ENCODE peak calls at places on chromosomes 13 and 19, in six cellular contexts. W is esophagus muscularis mucosa, Y is stomach, M is IMR-90, B is A549, K is suprapubic skin. V is an unnamed sample.

GRCh38 chr19:16193466-16193865 is 4.2 kb upstream of the AP1M1 start:
- DNase-seq in W (no peak), Y (peak; percentile 79), M (no peak), B (no peak), K (no peak), V (no peak)

GRCh38 chr19:45097776-45098520 is 5.0 kb downstream of the PPP1R37 start:
- DNase-seq in W (no peak), Y (peak; percentile 51), M (peak; percentile 98), B (peak; percentile 83), K (no peak), V (peak; percentile 80)

GRCh38 chr19:8261881-8262280 is 46.3 kb downstream of the CD320 start:
- DNase-seq in W (no peak), Y (peak; percentile 23), M (no peak), B (no peak), K (peak; percentile 75), V (peak; percentile 38)

GRCh38 chr13:40445557-40445990 is 220.9 kb downstream of the FOXO1 start:
- DNase-seq in W (no peak), Y (peak; percentile 34), M (no peak), B (no peak), K (no peak), V (no peak)

GRCh38 chr19:317710-318508 is 26.7 kb downstream of the MIER2 start:
- DNase-seq in W (no peak), Y (peak; percentile 23), M (no peak), B (no peak), K (no peak), V (no peak)

GRCh38 chr13:32530841-32531253 is 7.7 kb downstream of the N4BP2L2 start:
- DNase-seq in W (no peak), Y (no peak), M (peak; percentile 83), B (no peak), K (no peak), V (no peak)

GRCh38 chr19:33064117-33064777 is 441 bp downstream of the RHPN2 start:
- DNase-seq in W (no peak), Y (peak; percentile 71), M (no peak), B (peak; percentile 68), K (no peak), V (no peak)

GRCh38 chr13:49020940-49021548 is 45.3 kb downstream of the FNDC3A start:
- DNase-seq in W (no peak), Y (no peak), M (no peak), B (no peak), K (no peak), V (no peak)

GRCh38 chr13:29969286-29969685 is 118.9 kb upstream of the UBL3 start:
- DNase-seq in W (no peak), Y (no peak), M (peak; percentile 92), B (no peak), K (no peak), V (no peak)

GRCh38 chr13:108662528-108662927 is 33.1 kb downstream of the MYO16 start:
- DNase-seq in W (no peak), Y (no peak), M (no peak), B (peak; percentile 9), K (no peak), V (no peak)

GRCh38 chr19:55387736-55388497 is 2.2 kb downstream of the RPL28 start:
- DNase-seq in W (no peak), Y (no peak), M (no peak), B (no peak), K (no peak), V (no peak)
- H3K4me3 ChIP-seq in W (peak overlapping the region; percentile 83), Y (no peak overlapping the region), M (peak overlapping the region; percentile 74), B (peak overlapping the region; percentile 89), K (peak overlapping the region; percentile 87), V (peak overlapping the region; percentile 85)

DNA sequence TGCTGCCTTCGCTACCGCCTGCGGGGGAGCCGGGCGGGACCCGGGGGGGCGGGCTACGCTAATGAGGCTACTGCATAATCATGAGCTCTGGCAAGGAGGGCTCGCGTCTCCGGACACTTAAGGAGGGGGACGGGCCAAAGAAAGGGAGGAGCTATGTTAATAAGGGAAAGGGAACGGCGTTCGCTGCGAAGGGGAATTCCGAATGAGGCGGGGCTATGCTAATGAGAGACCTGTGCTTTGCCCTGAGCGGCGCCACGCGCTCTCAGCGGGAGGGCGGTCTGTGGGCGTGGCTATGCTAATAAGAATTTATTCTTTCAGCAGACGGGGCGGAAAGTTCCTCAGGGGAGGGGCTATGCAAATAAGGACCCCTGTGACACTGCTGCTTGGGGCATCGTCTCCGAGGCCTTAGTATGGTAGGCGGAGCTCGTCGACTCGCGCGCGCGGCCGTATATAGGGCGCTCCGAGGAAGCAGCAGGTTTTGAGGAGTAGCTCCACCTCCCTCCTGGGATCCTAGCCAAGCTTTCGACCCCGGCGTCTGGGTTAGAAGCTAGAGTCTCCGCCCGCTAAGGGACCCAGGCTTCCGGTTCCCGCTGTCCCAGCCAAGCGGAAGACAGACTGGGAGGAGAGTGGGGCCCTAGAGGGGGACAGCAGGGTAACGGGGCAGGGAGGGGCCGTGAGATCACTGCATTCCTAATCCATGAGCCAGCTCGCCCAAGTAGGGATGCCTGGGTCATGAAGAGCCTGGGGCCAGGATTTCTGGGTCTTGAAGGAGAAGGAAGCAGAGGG is at the start of gene RRAS:
- DNase-seq in W (peak; percentile 100), Y (peak; percentile 100), M (peak; percentile 100), B (peak; percentile 100), K (peak; percentile 100), V (peak; percentile 99)
- TF ChIP-seq POLR2A in W (no peak), Y (no peak), M (no peak), B (no peak), K (peak; percentile 89), V (peak; percentile 78)

GRCh38 chr19:6516659-6517291 is 14.1 kb upstream of the TNFSF9 start:
- DNase-seq in W (peak; percentile 93), Y (peak; percentile 92), M (peak; percentile 62), B (peak; percentile 83), K (peak; percentile 94), V (peak; percentile 68)
- H3K4me3 ChIP-seq in W (peak overlapping the region; percentile 67), Y (peak overlapping the region; percentile 61), M (peak overlapping the region; percentile 48), B (peak overlapping the region; percentile 58), K (peak overlapping the region; percentile 63), V (peak overlapping the region; percentile 87)

DNA sequence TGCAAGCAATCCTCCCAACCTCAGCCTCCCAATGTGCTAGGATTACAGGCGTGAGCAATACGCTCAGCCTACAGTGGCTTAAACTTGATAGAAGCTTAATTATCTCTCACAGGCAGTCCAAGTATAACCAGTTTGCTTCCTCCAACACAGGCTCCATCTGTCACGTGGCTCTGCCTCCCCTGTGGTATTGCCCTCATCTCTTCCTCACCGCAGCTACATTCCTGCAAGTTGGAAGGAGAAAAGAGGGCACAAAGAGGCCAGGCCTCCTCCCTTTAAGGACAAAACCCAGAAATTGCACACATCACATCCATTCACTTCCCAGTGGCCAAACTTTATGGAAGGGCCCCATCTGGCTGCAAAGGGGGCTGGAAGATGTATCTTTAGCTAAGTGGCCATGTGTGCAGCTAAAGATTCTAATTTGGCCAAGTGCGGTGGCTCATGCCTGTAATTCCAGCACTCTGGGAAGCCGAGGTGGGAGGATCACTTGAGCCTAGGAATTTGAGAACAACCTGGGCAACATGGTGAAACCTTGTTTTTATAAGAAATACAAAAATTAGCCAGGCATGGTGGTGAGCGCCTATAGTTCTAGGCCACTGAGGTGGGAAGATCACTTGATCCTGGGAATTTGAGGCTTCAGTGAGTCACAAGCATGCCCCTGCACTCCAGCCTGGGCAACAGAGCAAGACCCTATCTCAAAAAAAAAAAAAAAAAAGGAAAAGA is 3.1 kb upstream of the SDHAF1 start:
- DNase-seq in W (no peak), Y (no peak), M (no peak), B (no peak), K (no peak), V (no peak)
- TF ChIP-seq POLR2A in W (no peak), Y (no peak), M (no peak), B (no peak), K (no peak), V (no peak)

DNA sequence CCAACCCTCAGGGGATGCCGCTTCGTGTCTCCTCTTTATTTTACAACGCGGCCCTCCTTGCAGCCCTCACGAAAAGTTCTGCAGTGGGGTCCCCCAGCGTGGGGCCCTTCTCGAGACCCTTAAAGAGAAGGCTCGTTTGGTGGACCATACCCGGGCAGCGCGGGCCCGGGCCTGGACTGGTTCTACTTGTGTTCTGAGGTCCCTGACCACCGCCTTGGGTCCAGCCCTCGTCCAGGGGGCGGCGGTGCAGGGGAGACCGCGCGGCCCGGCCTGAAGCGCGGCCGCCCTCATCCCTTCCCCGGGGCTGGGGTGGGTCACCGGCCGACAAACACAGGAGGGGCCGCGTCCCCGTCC is 400 bp upstream of the SERP2 start:
- DNase-seq in W (no peak), Y (no peak), M (no peak), B (no peak), K (no peak), V (no peak)
- H3K4me3 ChIP-seq in W (peak overlapping the region; percentile 73), Y (peak overlapping the region; percentile 68), M (peak overlapping the region; percentile 52), B (no peak overlapping the region), K (peak overlapping the region; percentile 58), V (peak overlapping the region; percentile 56)

DNA sequence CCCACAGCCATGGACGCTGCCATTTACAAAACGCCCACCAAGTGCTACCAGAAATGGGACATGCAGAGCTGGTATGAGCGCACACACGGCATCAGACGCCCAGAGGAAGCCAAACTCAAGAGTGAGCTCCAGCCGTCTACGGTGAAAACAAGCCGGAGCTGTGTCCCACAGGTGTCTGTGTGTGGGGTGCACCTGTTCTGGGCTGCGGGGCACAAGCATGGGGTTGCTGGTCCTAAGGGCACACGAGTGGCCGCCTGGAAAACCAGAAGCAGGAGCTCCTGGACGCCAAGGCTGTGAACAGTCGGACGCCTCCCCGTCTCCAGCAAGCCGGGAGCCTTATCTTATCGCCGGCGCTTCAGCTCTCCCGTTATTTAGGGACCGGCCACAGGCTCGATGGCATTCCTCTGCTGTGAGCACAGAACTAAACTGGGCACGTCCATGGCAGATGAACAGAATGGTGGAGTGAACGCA is 1.3 kb downstream of the ADPRHL1 start:
- DNase-seq in W (no peak), Y (no peak), M (no peak), B (no peak), K (no peak), V (peak; percentile 47)
- TF ChIP-seq POLR2A in W (no peak), Y (no peak), M (no peak), B (no peak), K (no peak), V (no peak)

V was measured in breast epithelium.